ENCODE peak calls at places on chromosomes 13 and 19, in four cellular contexts. A, S, I and B are unnamed samples. For H3K4me1, the result is how much of the 10 kb centered on the place peaks cover.

GRCh38 chr13:81393110-81393509 is 1052.2 kb upstream of the SPRY2 start:
- DNase-seq in A (no peak), S (no peak), I (no peak), B (no peak)

GRCh38 chr19:16371540-16371986 is 46.9 kb downstream of the KLF2 start:
- DNase-seq in A (peak), S (peak), I (peak), B (no peak)

GRCh38 chr13:104387514-104387913 is 1321.3 kb upstream of the SLC10A2 start:
- DNase-seq in A (no peak), S (no peak), I (no peak), B (no peak)

GRCh38 chr13:41588899-41589298 is 131.5 kb downstream of the RGCC start:
- DNase-seq in A (no peak), S (no peak), I (no peak), B (no peak)

GRCh38 chr13:50917572-50917971 is 8.0 kb downstream of the RNASEH2B start:
- DNase-seq in A (no peak), S (no peak), I (no peak), B (no peak)

GRCh38 chr19:54208784-54209057 is 8.1 kb downstream of the RPS9 start:
- DNase-seq in A (no peak), S (no peak), I (no peak), B (peak)

GRCh38 chr13:51585696-51586095 is 1.4 kb downstream of the WDFY2 start:
- DNase-seq in A (no peak), S (no peak), I (no peak), B (no peak)

GRCh38 chr13:101451641-101452040 is 834 bp upstream of the ITGBL1 start:
- DNase-seq in A (no peak), S (no peak), I (no peak), B (no peak)

GRCh38 chr19:18453269-18454024 is 15.5 kb upstream of the ISYNA1 start:
- DNase-seq in A (no peak), S (no peak), I (no peak), B (no peak)

GRCh38 chr13:30898070-30898469 is 8.0 kb upstream of the MEDAG start:
- DNase-seq in A (no peak), S (no peak), I (no peak), B (no peak)

GRCh38 chr19:840519-841206 is at the start of gene PRTN3:
- DNase-seq in A (peak), S (no peak), I (no peak), B (no peak)

GRCh38 chr19:843180-843835 is 2.5 kb downstream of the PRTN3 start:
- DNase-seq in A (peak), S (peak), I (no peak), B (no peak)

GRCh38 chr19:835201-835810 is 5.5 kb upstream of the PRTN3 start:
- DNase-seq in A (no peak), S (no peak), I (no peak), B (no peak)

GRCh38 chr19:843836-844299 is 3.1 kb downstream of the PRTN3 start:
- DNase-seq in A (no peak), S (no peak), I (no peak), B (no peak)

DNA sequence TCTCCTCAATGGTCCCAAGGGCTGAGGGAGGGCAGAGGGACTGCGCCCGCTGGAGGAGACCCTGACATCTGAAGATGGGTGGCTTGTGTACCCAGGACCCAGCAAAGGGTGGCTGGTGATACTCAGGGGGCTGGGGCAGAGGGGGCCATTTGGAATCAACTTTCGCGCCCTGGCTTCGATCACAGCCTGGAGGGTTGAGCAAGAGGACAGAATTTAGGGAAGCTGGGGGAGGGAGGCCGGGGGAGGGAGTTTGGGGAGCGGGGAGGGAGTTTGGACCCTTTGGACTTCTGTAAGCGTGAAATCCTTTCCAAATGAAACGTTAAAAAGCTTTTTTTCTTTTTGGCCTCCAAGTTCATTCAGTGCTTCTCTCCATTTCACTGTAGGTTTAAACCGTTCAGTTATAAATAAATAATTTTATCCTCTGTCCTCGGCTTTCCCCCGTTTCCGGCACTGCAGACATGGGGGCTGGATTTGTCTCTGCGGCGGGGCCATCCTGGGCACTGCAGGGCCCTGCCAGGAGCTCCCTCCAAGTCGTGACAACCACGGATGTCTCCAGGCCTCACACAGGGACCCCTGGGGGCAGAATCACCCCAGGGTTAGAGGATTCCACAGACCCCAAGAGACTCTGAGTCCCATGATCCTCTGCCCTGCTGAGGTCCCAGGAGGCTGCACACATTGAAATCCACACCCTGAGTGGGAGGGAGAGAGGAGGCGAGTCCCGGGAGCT is 1.5 kb upstream of the PRTN3 start:
- DNase-seq in A (no peak), S (no peak), I (no peak), B (no peak)
- H3K4me3 ChIP-seq in A (no peak), S (no peak), I (no peak), B (peak)

GRCh38 chr19:33118643-33119042 is 13.3 kb upstream of the WDR88 start:
- DNase-seq in A (no peak), S (no peak), I (no peak), B (no peak)

GRCh38 chr19:33125929-33126388 is 6.0 kb upstream of the WDR88 start:
- DNase-seq in A (no peak), S (peak), I (peak), B (peak)

GRCh38 chr19:33130433-33130832 is 1.5 kb upstream of the WDR88 start:
- DNase-seq in A (no peak), S (no peak), I (no peak), B (no peak)

GRCh38 chr19:33129901-33130300 is 2.0 kb upstream of the WDR88 start:
- DNase-seq in A (no peak), S (no peak), I (no peak), B (no peak)

DNA sequence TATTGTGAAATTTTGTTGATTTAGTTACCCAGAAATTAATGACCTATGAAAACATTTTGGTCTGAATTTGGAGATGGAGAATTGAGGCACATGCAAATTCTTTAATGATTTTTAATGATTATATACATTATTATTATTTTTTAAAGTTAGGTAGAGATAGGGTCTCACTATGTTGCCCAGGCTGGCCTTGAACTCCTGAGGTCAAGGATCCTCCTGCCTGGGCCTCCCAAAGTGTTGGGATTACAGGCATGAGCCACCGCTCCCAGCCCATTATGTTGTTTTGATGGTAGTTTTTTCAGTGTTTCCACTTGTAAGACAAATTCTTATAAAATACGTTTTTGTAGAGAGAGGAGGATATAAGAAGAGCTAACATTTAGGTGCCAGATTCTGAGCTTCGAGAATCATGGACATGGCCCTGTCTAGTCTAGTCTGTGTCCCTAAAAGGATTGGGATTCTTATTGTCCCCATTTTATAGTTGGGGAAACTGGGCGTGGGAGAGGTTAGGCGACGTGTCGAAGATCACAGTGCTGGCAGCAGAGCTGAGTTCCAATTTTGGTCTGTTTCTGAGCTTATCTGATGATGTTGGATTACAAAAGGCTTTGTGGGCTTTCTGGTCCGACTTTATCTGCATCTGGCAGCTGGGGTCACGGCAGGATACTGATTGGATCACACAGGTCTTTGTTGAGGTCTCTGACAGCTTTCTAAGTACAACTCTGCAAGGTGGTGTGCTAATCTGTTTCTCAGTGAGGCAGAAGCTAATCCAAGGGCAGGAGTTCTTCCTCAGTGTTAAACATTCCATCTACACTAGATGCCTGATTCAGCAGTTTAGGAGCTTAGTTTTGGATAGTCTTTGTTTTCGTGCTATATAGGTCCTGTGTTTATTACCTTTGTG is 7.5 kb upstream of the WDR88 start:
- DNase-seq in A (no peak), S (no peak), I (no peak), B (no peak)
- H3K27ac ChIP-seq in A (no peak), S (no peak), I (no peak), B (no peak)

GRCh38 chr19:6218497-6219146 is 61.2 kb downstream of the MLLT1 start:
- DNase-seq in A (peak), S (peak), I (peak), B (peak)
- H3K4me1 ChIP-seq in A (half or more), S (half or more), I (half or more), B (under half)

GRCh38 chr19:46076031-46076880 is 35.5 kb upstream of the IGFL4 start:
- DNase-seq in A (no peak), S (no peak), I (no peak), B (no peak)
- H3K4me3 ChIP-seq in A (no peak), S (no peak), I (no peak), B (no peak)

DNA sequence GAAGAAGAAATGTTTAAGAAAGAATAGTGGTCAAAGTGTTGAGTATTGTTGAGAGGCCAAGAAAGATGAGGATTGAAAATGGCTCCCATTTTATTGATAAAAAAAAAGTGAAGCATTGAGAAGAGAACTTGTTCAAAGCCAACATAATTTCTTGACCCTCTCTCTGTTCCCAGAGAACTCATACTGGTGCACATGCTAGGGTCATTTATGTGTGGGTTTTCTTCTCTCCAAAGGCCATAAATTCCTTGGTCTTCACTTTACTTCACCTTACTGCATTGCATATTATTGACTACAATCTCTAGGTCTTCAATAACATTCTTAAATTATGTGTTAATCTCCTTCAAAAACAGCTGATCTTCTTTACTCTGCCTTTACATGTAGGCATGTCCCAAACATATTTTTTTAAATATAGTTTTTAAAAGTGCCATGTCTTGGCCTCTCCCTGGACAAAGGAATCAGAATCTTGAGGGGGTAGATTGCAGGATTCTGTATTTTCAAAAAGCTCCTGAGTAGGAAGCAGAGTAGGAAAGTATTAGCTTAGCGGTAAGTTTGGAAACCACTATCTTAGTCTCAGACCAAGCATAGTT is 1.8 kb upstream of the FNDC3A start:
- DNase-seq in A (no peak), S (no peak), I (no peak), B (no peak)
- H3K27ac ChIP-seq in A (no peak), S (no peak), I (no peak), B (no peak)